ENCODE peak calls at places on chromosomes 11 and 22, in five cellular contexts. One of them, this sample, is unnamed.
A peak's percentile ranks its signal among the peaks of the same experiment; 100 is the strongest.

GRCh38 chr11:132943737-132944556 is 588.4 kb downstream of the OPCML start:
- DNase-seq in uterus: no peak
- DNase-seq in activated CD4-positive, alpha-beta T cell treated with anti-CD3 and anti-CD28 coated beads, Interleukin-2, amount 50 U/mL, for 1 hour: no peak
- DNase-seq in NCI-H1092: peak; percentile 16
- DNase-seq in activated CD8-positive, alpha-beta memory T cell treated with anti-CD3 and anti-CD28 coated beads, Interleukin-2, amount 50 U/mL, for 48 hours: no peak
- DNase-seq in this sample: no peak

GRCh38 chr11:124043420-124043819 is 2.3 kb upstream of the OR10G7 start:
- DNase-seq in uterus: no peak
- DNase-seq in activated CD4-positive, alpha-beta T cell treated with anti-CD3 and anti-CD28 coated beads, Interleukin-2, amount 50 U/mL, for 1 hour: no peak
- DNase-seq in NCI-H1092: no peak
- DNase-seq in activated CD8-positive, alpha-beta memory T cell treated with anti-CD3 and anti-CD28 coated beads, Interleukin-2, amount 50 U/mL, for 48 hours: no peak
- DNase-seq in this sample: no peak

GRCh38 chr11:82775736-82776346 is 42.2 kb upstream of the FAM181B start:
- DNase-seq in uterus: no peak
- DNase-seq in activated CD4-positive, alpha-beta T cell treated with anti-CD3 and anti-CD28 coated beads, Interleukin-2, amount 50 U/mL, for 1 hour: peak; percentile 9
- DNase-seq in NCI-H1092: no peak
- DNase-seq in activated CD8-positive, alpha-beta memory T cell treated with anti-CD3 and anti-CD28 coated beads, Interleukin-2, amount 50 U/mL, for 48 hours: no peak
- DNase-seq in this sample: no peak

GRCh38 chr22:37999236-37999635 is 14.9 kb upstream of the SOX10 start:
- DNase-seq in uterus: no peak
- DNase-seq in activated CD4-positive, alpha-beta T cell treated with anti-CD3 and anti-CD28 coated beads, Interleukin-2, amount 50 U/mL, for 1 hour: no peak
- DNase-seq in NCI-H1092: no peak
- DNase-seq in activated CD8-positive, alpha-beta memory T cell treated with anti-CD3 and anti-CD28 coated beads, Interleukin-2, amount 50 U/mL, for 48 hours: no peak
- DNase-seq in this sample: no peak

GRCh38 chr22:37525073-37525745 is 6.0 kb upstream of the CARD10 start:
- DNase-seq in uterus: no peak
- DNase-seq in activated CD4-positive, alpha-beta T cell treated with anti-CD3 and anti-CD28 coated beads, Interleukin-2, amount 50 U/mL, for 1 hour: no peak
- DNase-seq in NCI-H1092: no peak
- DNase-seq in activated CD8-positive, alpha-beta memory T cell treated with anti-CD3 and anti-CD28 coated beads, Interleukin-2, amount 50 U/mL, for 48 hours: no peak
- DNase-seq in this sample: no peak

GRCh38 chr22:37569921-37570660 is 9.8 kb downstream of the LGALS2 start:
- DNase-seq in uterus: no peak
- DNase-seq in activated CD4-positive, alpha-beta T cell treated with anti-CD3 and anti-CD28 coated beads, Interleukin-2, amount 50 U/mL, for 1 hour: no peak
- DNase-seq in NCI-H1092: no peak
- DNase-seq in activated CD8-positive, alpha-beta memory T cell treated with anti-CD3 and anti-CD28 coated beads, Interleukin-2, amount 50 U/mL, for 48 hours: no peak
- DNase-seq in this sample: no peak

GRCh38 chr11:131609317-131609716 is 238.9 kb downstream of the NTM start:
- DNase-seq in uterus: no peak
- DNase-seq in activated CD4-positive, alpha-beta T cell treated with anti-CD3 and anti-CD28 coated beads, Interleukin-2, amount 50 U/mL, for 1 hour: no peak
- DNase-seq in NCI-H1092: no peak
- DNase-seq in activated CD8-positive, alpha-beta memory T cell treated with anti-CD3 and anti-CD28 coated beads, Interleukin-2, amount 50 U/mL, for 48 hours: no peak
- DNase-seq in this sample: no peak

GRCh38 chr22:40429481-40429880 is 59.1 kb downstream of the SGSM3 start:
- DNase-seq in uterus: no peak
- DNase-seq in activated CD4-positive, alpha-beta T cell treated with anti-CD3 and anti-CD28 coated beads, Interleukin-2, amount 50 U/mL, for 1 hour: no peak
- DNase-seq in NCI-H1092: no peak
- DNase-seq in activated CD8-positive, alpha-beta memory T cell treated with anti-CD3 and anti-CD28 coated beads, Interleukin-2, amount 50 U/mL, for 48 hours: no peak
- DNase-seq in this sample: no peak

GRCh38 chr11:36713715-36714114 is 115.7 kb upstream of the RAG2 start:
- DNase-seq in uterus: no peak
- DNase-seq in activated CD4-positive, alpha-beta T cell treated with anti-CD3 and anti-CD28 coated beads, Interleukin-2, amount 50 U/mL, for 1 hour: no peak
- DNase-seq in NCI-H1092: no peak
- DNase-seq in activated CD8-positive, alpha-beta memory T cell treated with anti-CD3 and anti-CD28 coated beads, Interleukin-2, amount 50 U/mL, for 48 hours: no peak
- DNase-seq in this sample: no peak

GRCh38 chr22:38239101-38239761 is 33.6 kb downstream of the TMEM184B start:
- DNase-seq in uterus: no peak
- DNase-seq in activated CD4-positive, alpha-beta T cell treated with anti-CD3 and anti-CD28 coated beads, Interleukin-2, amount 50 U/mL, for 1 hour: no peak
- DNase-seq in NCI-H1092: peak; percentile 23
- DNase-seq in activated CD8-positive, alpha-beta memory T cell treated with anti-CD3 and anti-CD28 coated beads, Interleukin-2, amount 50 U/mL, for 48 hours: no peak
- DNase-seq in this sample: no peak

GRCh38 chr22:30309981-30310672 is 16.6 kb downstream of the TBC1D10A start:
- DNase-seq in uterus: peak; percentile 44
- DNase-seq in activated CD4-positive, alpha-beta T cell treated with anti-CD3 and anti-CD28 coated beads, Interleukin-2, amount 50 U/mL, for 1 hour: no peak
- DNase-seq in NCI-H1092: peak; percentile 3
- DNase-seq in activated CD8-positive, alpha-beta memory T cell treated with anti-CD3 and anti-CD28 coated beads, Interleukin-2, amount 50 U/mL, for 48 hours: no peak
- DNase-seq in this sample: no peak

This sample was measured in NCI-H2107.